ENCODE peak calls at places on chromosomes 6 and 20, in ten cellular contexts. U is esophagus squamous epithelium; K is brain microvascular endothelial cell; T is endodermal cell; D is tibial artery; M is body of pancreas; R is CD8-positive, alpha-beta T cell; G is A549; J is AG10803; C is cardiac muscle cell. A is an unnamed sample.

GRCh38 chr20:56542489-56543020 is 9.5 kb downstream of the FAM209B start:
- DNase-seq in U (no peak), K (no peak), T (no peak), D (no peak), M (no peak), R (no peak), G (no peak), J (peak; percentile 28), C (no peak), A (no peak)

GRCh38 chr20:3547906-3548305 is 77.1 kb downstream of the ATRN start:
- DNase-seq in U (no peak), K (no peak), T (no peak), D (no peak), M (no peak), R (no peak), G (peak; percentile 23), J (no peak), C (no peak), A (no peak)

GRCh38 chr20:59518881-59519706 is 85.2 kb upstream of the PHACTR3 start:
- DNase-seq in U (no peak), K (peak; percentile 10), T (peak; percentile 84), D (no peak), M (peak; percentile 61), R (no peak), G (peak; percentile 84), J (peak; percentile 52), C (peak; percentile 70), A (no peak)

GRCh38 chr20:9886227-9886626 is 47.4 kb upstream of the PAK5 start:
- DNase-seq in U (no peak), K (peak; percentile 65), T (no peak), D (no peak), M (no peak), R (no peak), G (no peak), J (no peak), C (no peak), A (no peak)

GRCh38 chr6:53483423-53484353 is 61.2 kb downstream of the GCLC start:
- DNase-seq in U (no peak), K (no peak), T (no peak), D (peak; percentile 39), M (peak; percentile 26), R (no peak), G (no peak), J (no peak), C (peak; percentile 46), A (no peak)

GRCh38 chr6:26029857-26030653 is 57.2 kb upstream of the HFE start:
- DNase-seq in U (no peak), K (no peak), T (no peak), D (no peak), M (no peak), R (no peak), G (no peak), J (no peak), C (no peak), A (no peak)

GRCh38 chr20:1033751-1034419 is 31.8 kb upstream of the RSPO4 start:
- DNase-seq in U (no peak), K (no peak), T (no peak), D (no peak), M (no peak), R (no peak), G (no peak), J (no peak), C (no peak), A (no peak)

GRCh38 chr6:2791124-2792050 is 26.2 kb downstream of the WRNIP1 start:
- DNase-seq in U (no peak), K (peak; percentile 94), T (peak; percentile 87), D (peak; percentile 76), M (peak; percentile 85), R (peak; percentile 31), G (peak; percentile 74), J (peak; percentile 91), C (peak; percentile 79), A (peak; percentile 61)

GRCh38 chr6:117601811-117602150 is 530 bp downstream of the GOPC start:
- DNase-seq in U (no peak), K (no peak), T (no peak), D (no peak), M (no peak), R (no peak), G (no peak), J (no peak), C (no peak), A (no peak)

GRCh38 chr6:166179704-166180103 is 12.1 kb upstream of the TBXT start:
- DNase-seq in U (no peak), K (no peak), T (no peak), D (no peak), M (no peak), R (no peak), G (no peak), J (no peak), C (no peak), A (no peak)

GRCh38 chr20:41049451-41049850 is 20.8 kb downstream of the TOP1 start:
- DNase-seq in U (no peak), K (no peak), T (no peak), D (no peak), M (no peak), R (no peak), G (no peak), J (no peak), C (no peak), A (no peak)

GRCh38 chr20:41050361-41051019 is 21.9 kb downstream of the TOP1 start:
- DNase-seq in U (no peak), K (no peak), T (no peak), D (no peak), M (no peak), R (no peak), G (no peak), J (peak; percentile 79), C (peak; percentile 60), A (peak; percentile 36)

GRCh38 chr20:41048475-41049242 is 20.0 kb downstream of the TOP1 start:
- DNase-seq in U (no peak), K (no peak), T (no peak), D (no peak), M (no peak), R (no peak), G (no peak), J (peak; percentile 25), C (no peak), A (no peak)

GRCh38 chr20:41052742-41053419 is 24.3 kb downstream of the TOP1 start:
- DNase-seq in U (no peak), K (peak; percentile 56), T (no peak), D (no peak), M (no peak), R (no peak), G (no peak), J (peak; percentile 81), C (no peak), A (no peak)

GRCh38 chr20:41051426-41051825 is 22.8 kb downstream of the TOP1 start:
- DNase-seq in U (no peak), K (no peak), T (no peak), D (no peak), M (no peak), R (no peak), G (no peak), J (no peak), C (no peak), A (no peak)
- H3K4me3 ChIP-seq in U (no peak overlapping the region), K (no peak overlapping the region), T (no peak overlapping the region), D (no peak overlapping the region), M (no peak overlapping the region), R (peak overlapping the region; percentile 6), G (no peak overlapping the region), J (no peak overlapping the region), C (no peak overlapping the region), A (no peak overlapping the region)

GRCh38 chr6:168179133-168179532 is 100.1 kb upstream of the FRMD1 start:
- DNase-seq in U (no peak), K (no peak), T (peak; percentile 48), D (peak; percentile 7), M (no peak), R (no peak), G (no peak), J (no peak), C (no peak), A (no peak)
- TF ChIP-seq CTCF in U (no peak), K (no peak), T (peak; percentile 40), D (no peak), M (no peak), R (no peak), G (no peak), J (no peak), C (no peak), A (no peak)

DNA sequence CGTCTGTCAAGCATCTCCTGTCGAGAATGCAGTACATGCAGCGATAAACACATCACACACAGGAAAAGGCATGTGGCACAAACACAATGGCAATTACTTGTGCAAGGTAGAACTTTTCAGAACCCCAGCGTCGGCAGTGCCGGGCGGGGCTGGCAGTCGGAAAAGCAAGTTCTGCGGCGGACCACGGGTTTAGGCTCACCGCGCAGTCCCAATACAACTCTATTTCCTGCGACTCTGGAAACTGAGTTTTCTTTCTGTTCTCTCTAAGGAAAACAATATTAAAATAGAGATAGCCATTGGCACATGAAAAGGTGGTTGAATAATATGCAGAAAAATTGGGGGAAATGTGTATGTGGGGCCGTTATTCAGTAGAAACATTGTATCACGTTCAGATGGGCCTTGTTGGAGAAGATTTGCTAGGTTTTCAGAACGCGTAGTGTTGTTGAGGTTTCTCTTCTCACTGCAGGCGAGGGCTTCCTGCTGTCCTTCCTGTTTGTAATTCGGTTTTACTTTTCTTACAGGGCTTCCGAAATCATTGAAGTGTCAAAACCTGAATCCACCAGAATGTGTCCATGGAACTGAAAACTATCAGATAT is 369.5 kb downstream of the THBS2 start:
- DNase-seq in U (no peak), K (no peak), T (no peak), D (no peak), M (no peak), R (no peak), G (no peak), J (no peak), C (no peak), A (no peak)
- H3K4me3 ChIP-seq in U (no peak overlapping the region), K (no peak overlapping the region), T (no peak overlapping the region), D (peak overlapping the region; percentile 21), M (no peak overlapping the region), R (peak overlapping the region; percentile 70), G (no peak overlapping the region), J (peak overlapping the region; percentile 15), C (no peak overlapping the region), A (no peak overlapping the region)

GRCh38 chr20:46523108-46523507 is 9.7 kb upstream of the ZNF334 start:
- DNase-seq in U (no peak), K (no peak), T (no peak), D (no peak), M (no peak), R (no peak), G (no peak), J (no peak), C (no peak), A (no peak)

GRCh38 chr20:46523696-46524328 is 10.5 kb upstream of the ZNF334 start:
- DNase-seq in U (no peak), K (no peak), T (peak; percentile 74), D (no peak), M (no peak), R (no peak), G (no peak), J (peak; percentile 5), C (peak; percentile 63), A (no peak)

GRCh38 chr20:46520540-46520939 is 7.2 kb upstream of the ZNF334 start:
- DNase-seq in U (no peak), K (no peak), T (no peak), D (no peak), M (no peak), R (no peak), G (no peak), J (no peak), C (no peak), A (no peak)

GRCh38 chr20:46519678-46520077 is 6.3 kb upstream of the ZNF334 start:
- DNase-seq in U (no peak), K (no peak), T (no peak), D (no peak), M (no peak), R (no peak), G (no peak), J (no peak), C (no peak), A (no peak)

GRCh38 chr20:46520976-46521579 is 7.7 kb upstream of the ZNF334 start:
- DNase-seq in U (no peak), K (peak; percentile 56), T (peak; percentile 92), D (peak; percentile 22), M (peak; percentile 68), R (peak; percentile 17), G (peak; percentile 33), J (peak; percentile 55), C (peak; percentile 68), A (no peak)
- TF ChIP-seq CTCF in U (peak; percentile 61), K (peak; percentile 83), T (peak; percentile 89), D (peak; percentile 29), M (peak; percentile 81), R (peak; percentile 60), G (peak; percentile 52), J (peak; percentile 76), C (peak; percentile 62), A (peak; percentile 68)